ENCODE peak calls at places on chromosomes 2 and 18, in four cellular contexts. V is body of pancreas, Z is adrenal gland, H is right lobe of liver. P is an unnamed sample. For H3K36me3, the result is how much of the 10 kb centered on the place peaks cover.

GRCh38 chr18:50179465-50179864 is 15.5 kb downstream of the MYO5B start:
- DNase-seq in H (no peak), V (no peak), Z (no peak), P (no peak)

GRCh38 chr2:42967959-42968674 is 175.7 kb upstream of the HAAO start:
- DNase-seq in H (no peak), Z (no peak), V (peak), P (no peak)

GRCh38 chr2:8657423-8658062 is 24.3 kb upstream of the ID2 start:
- DNase-seq in H (no peak), Z (no peak), V (no peak), P (no peak)

GRCh38 chr2:6946722-6947121 is 29.5 kb downstream of the RNF144A start:
- DNase-seq in Z (no peak), V (no peak), H (no peak), P (no peak)

GRCh38 chr2:195115738-195116137 is 541.3 kb upstream of the SLC39A10 start:
- DNase-seq in V (no peak), Z (no peak), H (no peak), P (no peak)

GRCh38 chr2:7891312-7891711 is 790.5 kb upstream of the ID2 start:
- DNase-seq in V (no peak), H (no peak), Z (no peak), P (no peak)

GRCh38 chr2:102106133-102106556 is 36.4 kb upstream of the IL1R1 start:
- DNase-seq in H (no peak), V (no peak), Z (peak), P (no peak)

GRCh38 chr2:207008105-207008990 is 69.0 kb downstream of the CPO start:
- DNase-seq in V (no peak), H (no peak), Z (no peak), P (no peak)

GRCh38 chr2:240622631-240623235 is 2.5 kb upstream of the GPR35 start:
- DNase-seq in H (peak), V (peak), Z (no peak), P (no peak)

GRCh38 chr18:28960146-28960545 is 783.2 kb upstream of the CDH2 start:
- DNase-seq in V (no peak), Z (no peak), H (no peak), P (no peak)

DNA sequence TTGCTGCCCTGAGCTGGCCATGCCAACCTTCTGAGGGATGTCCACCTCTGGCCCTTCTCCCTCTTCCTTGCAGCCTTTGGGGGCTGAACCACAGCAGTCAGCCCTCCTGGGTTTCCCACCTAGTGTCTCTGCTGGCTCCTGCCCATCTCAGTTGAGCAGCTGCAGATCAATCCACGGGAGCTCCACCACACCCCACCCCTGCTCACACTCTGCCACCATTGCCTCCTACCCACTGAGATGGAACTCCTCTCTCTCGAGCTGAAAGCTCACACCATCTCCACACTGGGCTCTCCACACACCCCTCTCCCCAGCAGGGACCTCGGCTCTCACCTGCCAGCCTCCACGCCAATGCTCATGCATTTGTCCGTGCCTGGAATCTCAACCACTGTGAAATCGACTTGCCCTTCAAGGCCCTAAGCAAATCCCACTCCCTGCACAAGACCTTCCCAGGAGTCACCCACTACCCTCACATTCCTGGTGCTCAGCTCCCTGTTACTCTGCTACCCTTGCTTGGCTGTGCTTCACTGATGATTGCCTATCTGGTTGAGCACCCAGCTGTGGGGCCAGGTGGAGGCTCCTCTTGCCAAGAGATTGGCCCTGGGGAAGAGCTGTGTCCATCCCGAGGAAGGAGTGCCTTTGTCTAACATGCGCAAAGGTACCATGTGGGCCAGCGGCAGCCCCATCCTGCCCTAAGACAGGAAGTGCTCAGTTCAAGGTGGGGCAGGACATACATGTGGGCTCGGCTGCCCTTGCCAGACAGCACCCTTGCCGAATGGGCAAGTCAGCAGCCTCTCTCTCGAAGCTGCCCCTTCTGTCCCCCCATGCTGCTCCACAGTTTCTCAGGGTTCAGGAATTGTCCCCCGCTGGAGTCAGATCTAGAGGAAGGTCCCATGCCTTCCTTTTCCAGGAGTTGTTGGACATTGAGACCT is 208.7 kb downstream of the CYP26B1 start:
- DNase-seq in V (no peak), H (no peak), Z (no peak), P (no peak)
- TF ChIP-seq CTCF in V (no peak), H (no peak), Z (no peak), P (no peak)

DNA sequence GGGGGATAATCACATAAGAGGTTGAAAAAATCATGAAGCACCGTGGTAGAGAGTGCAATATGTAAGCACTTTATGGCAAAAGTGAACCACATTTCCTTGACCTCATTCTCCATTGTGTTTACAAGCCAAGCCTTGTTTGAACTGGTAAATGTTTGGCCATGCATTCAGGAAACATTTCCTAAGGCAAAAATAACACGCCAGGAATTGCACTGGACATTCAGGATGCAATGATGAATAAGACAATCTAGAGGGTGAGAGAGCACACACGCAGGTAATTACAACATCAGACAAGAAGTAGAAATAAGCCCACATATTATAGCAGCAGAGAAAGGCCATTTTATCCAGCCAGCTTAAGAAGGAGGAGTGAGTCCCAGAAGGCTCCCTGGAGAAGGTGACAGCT is 218.0 kb upstream of the OSR1 start:
- DNase-seq in Z (no peak), H (no peak), V (no peak), P (no peak)
- H3K4me3 ChIP-seq in Z (no peak), H (no peak), V (no peak), P (no peak)

GRCh38 chr2:11281221-11281620 is 63.2 kb downstream of the ROCK2 start:
- DNase-seq in Z (no peak), H (no peak), V (no peak), P (no peak)
- H3K36me3 ChIP-seq in Z (under half), H (under half), V (under half), P (under half)

GRCh38 chr2:218513676-218514075 is 54.5 kb downstream of the USP37 start:
- DNase-seq in Z (no peak), H (no peak), V (no peak), P (no peak)

GRCh38 chr2:218518876-218519275 is 49.3 kb downstream of the USP37 start:
- DNase-seq in H (no peak), Z (no peak), V (no peak), P (no peak)

GRCh38 chr2:218517434-218518206 is 50.5 kb downstream of the USP37 start:
- DNase-seq in V (no peak), Z (no peak), H (no peak), P (no peak)

GRCh38 chr2:218516614-218517013 is 51.5 kb downstream of the USP37 start:
- DNase-seq in Z (no peak), H (no peak), V (no peak), P (peak)
- TF ChIP-seq CTCF in Z (no peak), H (peak), V (no peak), P (no peak)

GRCh38 chr18:907171-907879 is 2.7 kb downstream of the ADCYAP1 start:
- DNase-seq in Z (peak), V (peak), H (no peak), P (no peak)

GRCh38 chr18:905307-905947 is 756 bp downstream of the ADCYAP1 start:
- DNase-seq in Z (no peak), H (no peak), V (no peak), P (no peak)

GRCh38 chr18:906416-907170 is 1.9 kb downstream of the ADCYAP1 start:
- DNase-seq in V (no peak), H (no peak), Z (no peak), P (no peak)

GRCh38 chr18:904135-905090 is at the start of gene ADCYAP1:
- DNase-seq in V (peak), H (no peak), Z (no peak), P (no peak)

GRCh38 chr18:905948-906415 is 1.3 kb downstream of the ADCYAP1 start:
- DNase-seq in H (no peak), V (no peak), Z (no peak), P (no peak)
- H3K4me3 ChIP-seq in H (no peak), V (no peak), Z (peak), P (no peak)

GRCh38 chr2:172607379-172607928 is 51.6 kb downstream of the PDK1 start:
- DNase-seq in V (no peak), Z (no peak), H (no peak), P (no peak)
- H3K36me3 ChIP-seq in V (under half), Z (under half), H (under half), P (under half)